ENCODE peak calls at places on chromosomes 2 and 18, in seven cellular contexts. A is HL-60, Z is cardiac fibroblast, P is lower leg skin, W is omental fat pad, S is lower lobe of right lung, X is fibroblast of lung. U is an unnamed sample.

GRCh38 chr2:12807907-12808810 is 91.4 kb downstream of the TRIB2 start:
- DNase-seq in S (no peak), W (no peak), Z (peak), X (no peak), P (no peak), A (peak), U (no peak)

GRCh38 chr2:205754924-205755321 is 72.6 kb downstream of the NRP2 start:
- DNase-seq in X (peak), S (no peak), P (no peak), A (no peak), W (no peak), Z (peak), U (no peak)

GRCh38 chr2:121748202-121748601 is 7.2 kb upstream of the TSN start:
- DNase-seq in S (no peak), A (peak), P (no peak), Z (peak), W (no peak), X (peak), U (no peak)

GRCh38 chr2:227228061-227228667 is 63.7 kb downstream of the COL4A3 start:
- DNase-seq in Z (no peak), A (no peak), P (peak), S (no peak), W (no peak), X (peak), U (no peak)

GRCh38 chr18:31040982-31041345 is 1.6 kb downstream of the DSC3 start:
- DNase-seq in X (peak), S (no peak), A (no peak), P (no peak), W (no peak), Z (peak), U (no peak)

GRCh38 chr18:28725876-28726275 is 548.9 kb upstream of the CDH2 start:
- DNase-seq in S (no peak), W (no peak), A (no peak), Z (peak), P (no peak), X (peak), U (no peak)

GRCh38 chr2:239059854-239060253 is 212.0 kb downstream of the TWIST2 start:
- DNase-seq in S (no peak), Z (no peak), W (no peak), X (no peak), P (no peak), A (no peak), U (no peak)

GRCh38 chr2:112812318-112813042 is 24.1 kb downstream of the IL1B start:
- DNase-seq in W (no peak), P (no peak), A (no peak), X (peak), S (no peak), Z (peak), U (peak)

GRCh38 chr2:182784058-182784706 is 68.1 kb downstream of the DNAJC10 start:
- DNase-seq in X (no peak), P (no peak), A (no peak), S (no peak), W (no peak), Z (no peak), U (no peak)

GRCh38 chr18:23502516-23503037 is 734 bp upstream of the RMC1 start:
- DNase-seq in S (no peak), A (no peak), Z (no peak), W (no peak), X (no peak), P (no peak), U (no peak)
- TF ChIP-seq CTCF in S (no peak), A (no peak), Z (no peak), W (no peak), X (no peak), P (no peak), U (no peak)

GRCh38 chr18:45440246-45440645 is 175.0 kb upstream of the SLC14A2 start:
- DNase-seq in X (peak), A (no peak), W (no peak), S (no peak), Z (no peak), P (no peak), U (no peak)

GRCh38 chr18:45437399-45437798 is 177.9 kb upstream of the SLC14A2 start:
- DNase-seq in A (no peak), S (no peak), Z (no peak), X (no peak), W (no peak), P (no peak), U (no peak)

GRCh38 chr18:45435810-45436209 is 179.5 kb upstream of the SLC14A2 start:
- DNase-seq in A (no peak), P (no peak), W (no peak), X (no peak), Z (no peak), S (no peak), U (no peak)

GRCh38 chr18:45441110-45441842 is 174.0 kb upstream of the SLC14A2 start:
- DNase-seq in W (no peak), A (no peak), X (peak), S (no peak), P (no peak), Z (peak), U (no peak)
- TF ChIP-seq CTCF in W (no peak), A (no peak), X (peak), S (no peak), P (no peak), Z (no peak), U (no peak)

GRCh38 chr2:226040344-226040743 is 640.8 kb downstream of the NYAP2 start:
- DNase-seq in Z (no peak), X (no peak), W (no peak), S (no peak), A (no peak), P (no peak), U (no peak)
- TF ChIP-seq CTCF in Z (no peak), X (no peak), W (no peak), S (no peak), A (no peak), P (no peak), U (no peak)

DNA sequence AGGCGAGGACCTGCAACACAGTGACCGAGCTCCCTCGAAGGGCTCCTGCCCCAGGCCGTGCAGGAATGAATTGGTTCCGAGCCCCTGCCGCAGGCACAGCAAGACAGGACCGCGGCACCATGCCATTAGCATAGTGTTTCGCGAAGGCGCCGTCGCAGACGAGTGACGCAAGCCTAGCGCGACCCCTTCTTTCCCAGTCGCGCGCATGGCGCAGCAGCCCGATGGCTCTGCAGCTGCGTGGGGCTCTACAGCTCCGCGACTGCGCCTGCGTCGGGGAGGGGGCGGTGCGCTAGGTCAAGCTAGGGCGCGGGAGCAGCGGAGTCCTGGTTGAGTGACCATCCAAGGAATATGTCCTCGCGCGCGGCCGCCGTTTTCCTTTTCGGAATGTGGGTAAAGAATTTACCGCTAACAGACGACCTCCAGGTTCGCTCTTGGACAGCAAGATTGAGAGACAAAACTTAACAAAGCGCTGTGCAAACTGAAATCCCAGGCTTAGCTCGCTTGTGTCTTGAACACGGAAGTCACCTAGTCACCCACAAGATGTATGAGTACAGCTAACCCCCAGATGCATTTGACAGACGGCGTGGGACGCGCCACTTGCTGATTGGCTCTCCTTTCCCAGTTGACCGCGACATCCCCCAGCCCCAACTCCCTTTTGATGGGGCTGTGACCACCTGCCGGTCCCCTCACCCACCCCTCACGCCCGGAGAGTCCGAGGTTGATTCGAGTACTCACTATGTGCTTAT is at the start of gene TRMT61B:
- DNase-seq in X (peak), P (peak), S (peak), A (peak), Z (peak), W (peak), U (peak)
- TF ChIP-seq CTCF in X (no peak), P (no peak), S (no peak), A (no peak), Z (no peak), W (no peak), U (no peak)

GRCh38 chr18:1103567-1103966 is 198.9 kb downstream of the ADCYAP1 start:
- DNase-seq in A (no peak), W (no peak), P (no peak), Z (no peak), S (no peak), X (peak), U (no peak)

GRCh38 chr18:1104265-1104792 is 199.7 kb downstream of the ADCYAP1 start:
- DNase-seq in Z (peak), P (no peak), A (no peak), X (peak), W (no peak), S (no peak), U (no peak)

GRCh38 chr18:1102848-1103247 is 198.2 kb downstream of the ADCYAP1 start:
- DNase-seq in P (no peak), X (no peak), Z (no peak), W (no peak), A (no peak), S (no peak), U (no peak)
- TF ChIP-seq CTCF in P (no peak), X (no peak), Z (no peak), W (no peak), A (no peak), S (no peak), U (no peak)

GRCh38 chr2:2801458-2801857 is 470.4 kb upstream of the MYT1L start:
- DNase-seq in S (no peak), W (no peak), P (no peak), A (no peak), X (no peak), Z (no peak), U (no peak)
- TF ChIP-seq CTCF in S (no peak), W (no peak), P (no peak), A (no peak), X (no peak), Z (no peak), U (no peak)

GRCh38 chr2:162915858-162916257 is 77.3 kb upstream of the KCNH7 start:
- DNase-seq in A (no peak), S (no peak), W (no peak), X (no peak), P (no peak), Z (no peak), U (no peak)
- TF ChIP-seq CTCF in A (no peak), S (no peak), W (no peak), X (no peak), P (no peak), Z (no peak), U (no peak)

DNA sequence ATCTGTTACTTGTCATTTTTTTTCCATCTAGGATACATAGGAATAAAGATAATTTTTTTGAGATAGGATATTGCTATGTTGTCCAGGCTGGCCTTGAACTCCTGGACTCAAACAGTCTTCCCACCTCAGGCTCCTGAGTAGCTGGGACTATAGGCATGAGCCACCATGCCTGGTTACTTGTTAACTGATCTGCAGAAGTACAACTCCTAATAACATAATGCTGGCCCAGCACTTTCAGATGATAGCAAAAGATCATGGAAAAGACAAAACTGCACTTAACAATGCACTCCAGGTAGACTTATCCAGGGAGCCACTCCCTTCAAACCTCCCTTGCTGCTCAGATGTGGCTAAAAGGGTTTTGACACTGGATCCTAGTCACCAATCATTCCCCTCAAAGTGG is 11.4 kb upstream of the CTDP1 start:
- DNase-seq in A (no peak), X (no peak), Z (no peak), S (no peak), P (no peak), W (no peak), U (no peak)
- TF ChIP-seq CTCF in A (no peak), X (no peak), Z (no peak), S (no peak), P (no peak), W (no peak), U (no peak)

GRCh38 chr2:136010126-136010525 is 24.7 kb upstream of the DARS1 start:
- DNase-seq in A (no peak), W (no peak), P (no peak), X (peak), S (no peak), Z (peak), U (no peak)

GRCh38 chr2:136005462-136006205 is 20.2 kb upstream of the DARS1 start:
- DNase-seq in A (no peak), S (no peak), W (no peak), P (no peak), X (peak), Z (peak), U (no peak)

GRCh38 chr2:136006658-136007057 is 21.2 kb upstream of the DARS1 start:
- DNase-seq in P (no peak), Z (peak), A (no peak), W (no peak), X (peak), S (no peak), U (no peak)

GRCh38 chr2:136004920-136005319 is 19.5 kb upstream of the DARS1 start:
- DNase-seq in P (no peak), S (no peak), X (no peak), A (no peak), W (no peak), Z (no peak), U (no peak)

GRCh38 chr2:136008205-136008865 is 22.9 kb upstream of the DARS1 start:
- DNase-seq in W (no peak), P (peak), A (peak), S (peak), X (no peak), Z (no peak), U (no peak)
- TF ChIP-seq CTCF in W (no peak), P (no peak), A (no peak), S (no peak), X (no peak), Z (no peak), U (no peak)